ENCODE peak calls at places on chromosomes 3 and 15, in four cellular contexts. B, E, Q and J are unnamed samples.
A peak's percentile ranks its signal among the peaks of the same experiment; 100 is the strongest.

GRCh38 chr3:4776980-4777581 is 202.2 kb upstream of the BHLHE40 start:
- DNase-seq in B (no peak), E (no peak), Q (no peak), J (no peak)

GRCh38 chr3:141305436-141305835 is 62.9 kb upstream of the ZBTB38 start:
- DNase-seq in B (no peak), E (no peak), Q (peak; percentile 24), J (no peak)

GRCh38 chr3:150371741-150372254 is 36.3 kb upstream of the TSC22D2 start:
- DNase-seq in B (peak; percentile 58), E (peak; percentile 87), Q (peak; percentile 85), J (peak; percentile 100)

GRCh38 chr3:161406594-161407555 is 35.6 kb upstream of the SPTSSB start:
- DNase-seq in B (no peak), E (no peak), Q (no peak), J (no peak)

GRCh38 chr15:62482715-62483429 is 317.8 kb upstream of the C2CD4B start:
- DNase-seq in B (peak; percentile 35), E (peak; percentile 24), Q (peak; percentile 48), J (peak; percentile 15)

GRCh38 chr3:197398301-197398878 is 100.0 kb upstream of the DLG1 start:
- DNase-seq in B (peak; percentile 3), E (no peak), Q (no peak), J (no peak)

GRCh38 chr15:101027273-101027901 is 108.2 kb downstream of the LRRK1 start:
- DNase-seq in B (no peak), E (no peak), Q (no peak), J (no peak)

GRCh38 chr3:38164136-38164965 is 986 bp upstream of the OXSR1 start:
- DNase-seq in B (no peak), E (no peak), Q (no peak), J (no peak)

DNA sequence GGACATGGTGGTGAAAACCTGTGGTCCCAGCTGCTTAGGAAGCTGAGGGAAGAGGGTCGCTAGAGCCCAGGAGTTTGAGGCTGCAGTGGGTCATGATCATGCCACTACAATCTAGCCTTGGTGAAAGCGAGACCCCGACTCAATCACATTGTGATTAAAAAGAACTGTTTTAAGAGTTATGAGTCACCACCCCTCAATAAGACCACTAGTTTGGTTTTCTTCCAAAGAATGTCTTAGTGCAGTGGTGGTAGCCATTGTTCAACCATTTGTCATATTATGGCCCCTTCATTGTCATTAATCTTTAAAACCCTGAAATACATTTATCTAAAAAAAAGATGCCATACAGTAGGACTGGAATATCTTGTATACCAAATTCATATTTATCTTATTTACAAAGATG is 48.8 kb downstream of the BLM start:
- DNase-seq in B (no peak), E (no peak), Q (no peak), J (no peak)
- TF ChIP-seq TCF7L2 in B (no peak), E (no peak), Q (no peak), J (no peak)

GRCh38 chr15:31306426-31307269 is 20.0 kb upstream of the KLF13 start:
- DNase-seq in B (no peak), E (no peak), Q (no peak), J (no peak)
- H3K27ac ChIP-seq in B (no peak overlapping the region), E (no peak overlapping the region), Q (no peak overlapping the region), J (no peak overlapping the region)

GRCh38 chr15:79919090-79919748 is 22.4 kb upstream of the MTHFS start:
- DNase-seq in B (no peak), E (no peak), Q (no peak), J (no peak)
- H3K9me3 ChIP-seq in B (peaks cover 47% of the 10 kb centered on the region), E (peaks cover 39% of the 10 kb centered on the region), Q (peaks cover 42% of the 10 kb centered on the region), J (peaks cover 68% of the 10 kb centered on the region)

GRCh38 chr15:68775671-68776476 is 44.8 kb downstream of the ANP32A start:
- DNase-seq in B (no peak), E (no peak), Q (no peak), J (no peak)
- TF ChIP-seq TCF7L2 in B (no peak), E (no peak), Q (no peak), J (no peak)

GRCh38 chr15:29687939-29688884 is 134.1 kb downstream of the TJP1 start:
- DNase-seq in B (no peak), E (no peak), Q (no peak), J (no peak)
- H3K27ac ChIP-seq in B (no peak overlapping the region), E (no peak overlapping the region), Q (no peak overlapping the region), J (no peak overlapping the region)

DNA sequence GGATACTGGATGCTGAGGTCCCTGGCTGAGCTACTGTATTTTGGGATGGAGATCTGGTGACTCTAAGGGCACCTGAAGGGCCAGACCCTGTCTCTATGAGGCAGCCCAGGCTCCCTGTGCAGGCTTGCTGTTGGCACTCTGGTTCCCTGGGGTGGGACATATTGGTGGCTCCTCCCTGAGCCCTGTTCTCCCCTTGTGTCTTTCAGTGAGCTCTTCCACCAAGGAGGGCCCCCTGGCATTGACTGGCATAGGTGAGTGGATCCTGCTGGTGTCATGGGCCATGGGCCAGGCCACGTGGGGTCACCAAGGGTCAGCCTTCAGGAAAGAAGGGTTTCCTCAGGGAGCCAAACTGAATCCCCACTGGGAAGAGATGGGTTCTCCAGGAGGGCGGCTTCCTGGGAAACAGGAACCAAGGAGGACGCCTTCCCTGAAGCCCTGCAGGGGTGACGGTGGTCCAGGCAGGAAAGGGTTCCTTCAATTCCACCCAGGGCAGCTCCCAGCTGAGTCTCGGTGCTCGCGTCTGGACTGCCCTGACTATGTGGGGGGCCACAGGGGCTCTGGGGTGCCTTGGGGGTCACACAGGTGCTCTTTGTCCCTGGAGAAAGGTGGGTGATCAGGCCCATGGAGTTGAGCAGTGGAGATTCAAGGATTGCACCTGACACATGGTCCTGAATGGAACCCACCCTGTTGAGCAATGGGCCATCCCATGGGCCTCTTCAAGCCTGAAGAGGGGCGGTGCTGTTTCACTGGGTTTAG is 220.4 kb downstream of the SNRPN start:
- DNase-seq in B (no peak), E (no peak), Q (no peak), J (no peak)
- H3K9me3 ChIP-seq in B (no peaks in the 10 kb centered on the region), E (peaks cover 5% of the 10 kb centered on the region), Q (peaks cover 99% of the 10 kb centered on the region), J (no peaks in the 10 kb centered on the region)

DNA sequence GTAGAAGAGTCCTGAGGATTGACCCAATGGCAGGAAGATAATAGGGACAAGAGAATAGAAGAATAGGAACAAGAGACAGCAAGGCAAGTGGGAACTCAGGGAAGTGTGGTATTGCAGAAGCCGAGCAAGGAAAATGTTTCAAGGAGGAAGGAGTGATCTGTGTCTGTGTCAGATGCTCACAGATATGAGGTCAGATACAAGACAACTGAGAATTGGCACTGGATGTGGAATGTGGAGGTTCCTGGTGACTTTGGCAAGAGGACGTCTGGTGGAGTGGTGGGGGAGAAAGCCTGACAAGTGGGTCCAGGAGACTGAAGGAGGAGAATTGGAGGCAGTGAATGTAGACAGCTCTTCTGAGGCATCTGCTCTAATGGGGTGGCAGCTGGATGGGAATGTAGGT is 24.0 kb downstream of the GYG1 start:
- DNase-seq in B (no peak), E (no peak), Q (no peak), J (no peak)
- TF ChIP-seq TCF7L2 in B (no peak), E (no peak), Q (no peak), J (no peak)

GRCh38 chr15:63985221-63986184 is 60.8 kb downstream of the DAPK2 start:
- DNase-seq in B (no peak), E (no peak), Q (no peak), J (no peak)

GRCh38 chr15:63987979-63988378 is 58.3 kb downstream of the DAPK2 start:
- DNase-seq in B (no peak), E (no peak), Q (no peak), J (no peak)

GRCh38 chr15:63986185-63986680 is 60.1 kb downstream of the DAPK2 start:
- DNase-seq in B (no peak), E (no peak), Q (no peak), J (no peak)

GRCh38 chr15:63984331-63984730 is 62.0 kb downstream of the DAPK2 start:
- DNase-seq in B (no peak), E (no peak), Q (no peak), J (no peak)

DNA sequence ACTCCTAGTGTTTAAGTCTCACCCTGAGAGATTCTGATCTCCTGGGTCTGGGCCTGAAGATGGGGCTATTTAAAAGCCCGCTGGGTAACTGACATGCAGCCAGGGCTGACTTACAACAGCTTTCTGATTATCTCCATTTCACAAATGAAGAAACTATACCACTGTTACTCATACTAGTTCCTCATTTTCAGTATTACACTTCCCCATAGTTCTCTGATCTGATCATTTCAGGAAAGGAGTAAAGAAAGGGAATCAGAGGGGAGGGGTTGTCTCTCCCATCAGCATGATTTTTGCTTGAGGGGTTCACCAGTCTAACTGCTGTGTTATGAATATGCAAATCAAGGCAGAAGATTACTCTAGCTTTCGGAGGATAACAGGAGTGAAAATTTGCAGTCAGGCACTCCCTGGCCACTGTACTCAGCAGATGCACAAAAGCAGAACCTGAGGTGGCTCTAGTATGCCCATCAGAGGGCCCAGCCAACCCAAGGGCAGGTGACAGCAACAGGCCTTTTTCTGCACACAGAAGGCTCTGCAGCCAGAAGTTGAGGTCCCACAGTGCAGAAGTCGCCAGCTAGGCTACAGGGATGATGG is 59.4 kb downstream of the DAPK2 start:
- DNase-seq in B (no peak), E (no peak), Q (no peak), J (no peak)
- H3K27ac ChIP-seq in B (peak overlapping the region; percentile 37), E (no peak overlapping the region), Q (no peak overlapping the region), J (no peak overlapping the region)

DNA sequence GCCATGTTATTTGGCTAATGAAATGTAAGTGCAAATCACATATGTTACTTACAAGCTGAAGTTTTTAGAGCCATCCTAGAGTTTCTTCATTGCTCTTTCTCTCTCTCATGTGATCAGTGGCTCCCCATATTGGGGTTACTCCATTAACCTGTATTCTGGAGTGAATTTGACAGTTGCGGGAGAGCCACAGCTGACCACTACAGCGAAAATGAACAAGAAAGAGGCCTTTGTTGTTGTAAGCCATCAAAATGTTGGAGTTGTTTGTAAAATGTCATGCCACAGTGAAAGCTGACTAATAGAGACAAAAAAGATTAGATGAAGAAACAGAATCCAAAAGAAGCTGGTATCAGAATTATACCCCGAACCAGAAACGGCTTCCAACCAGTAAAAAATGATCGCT is 61.5 kb downstream of the GBE1 start:
- DNase-seq in B (no peak), E (no peak), Q (no peak), J (no peak)
- H3K9me3 ChIP-seq in B (no peaks in the 10 kb centered on the region), E (no peaks in the 10 kb centered on the region), Q (no peaks in the 10 kb centered on the region), J (no peaks in the 10 kb centered on the region)